ENCODE peak calls at places on chromosomes 16 and 17, in six cellular contexts. D is BE2C, A is progenitor cell of endocrine pancreas, E is AG09319, R is GM10248, P is A549. G is an unnamed sample.

GRCh38 chr16:56860226-56861020 is 4.6 kb upstream of the SLC12A3 start:
- DNase-seq in D (no peak), A (no peak), E (no peak), R (peak; percentile 80), P (no peak), G (no peak)

GRCh38 chr17:28270926-28271325 is 48.1 kb upstream of the TMEM97 start:
- DNase-seq in D (no peak), A (no peak), E (no peak), R (no peak), P (no peak), G (no peak)

GRCh38 chr16:57258910-57259475 is 13.9 kb downstream of the ARL2BP start:
- DNase-seq in D (no peak), A (no peak), E (no peak), R (no peak), P (no peak), G (no peak)

GRCh38 chr17:49986396-49987289 is 8.4 kb downstream of the DLX3 start:
- DNase-seq in D (peak; percentile 1), A (no peak), E (no peak), R (no peak), P (no peak), G (no peak)

GRCh38 chr17:74118504-74118903 is 85.0 kb upstream of the RPL38 start:
- DNase-seq in D (no peak), A (no peak), E (no peak), R (no peak), P (peak; percentile 41), G (no peak)

GRCh38 chr17:142102-142661 is 4.8 kb downstream of the SCGB1C2 start:
- DNase-seq in D (peak; percentile 93), A (peak; percentile 7), E (no peak), R (no peak), P (peak; percentile 49), G (peak; percentile 75)

GRCh38 chr16:47644166-47644565 is 183.0 kb downstream of the PHKB start:
- DNase-seq in D (no peak), A (no peak), E (peak; percentile 8), R (no peak), P (no peak), G (peak; percentile 56)

GRCh38 chr16:14485131-14485551 is 144.9 kb downstream of the PARN start:
- DNase-seq in D (no peak), A (no peak), E (no peak), R (no peak), P (no peak), G (no peak)

GRCh38 chr17:75897076-75898019 is 597 bp upstream of the TRIM65 start:
- DNase-seq in D (no peak), A (no peak), E (no peak), R (no peak), P (no peak), G (no peak)

GRCh38 chr17:50062323-50063243 is 6.7 kb downstream of the ITGA3 start:
- DNase-seq in D (no peak), A (no peak), E (no peak), R (no peak), P (peak; percentile 99), G (no peak)

GRCh38 chr17:76383645-76384221 is 676 bp upstream of the SPHK1 start:
- DNase-seq in D (peak; percentile 59), A (peak; percentile 43), E (no peak), R (peak; percentile 62), P (peak; percentile 88), G (peak; percentile 66)

GRCh38 chr17:71085238-71086033 is 916.1 kb downstream of the KCNJ2 start:
- DNase-seq in D (peak; percentile 66), A (peak; percentile 24), E (no peak), R (no peak), P (peak; percentile 22), G (peak; percentile 1)

GRCh38 chr16:78478267-78478821 is 378.9 kb downstream of the WWOX start:
- DNase-seq in D (no peak), A (no peak), E (no peak), R (no peak), P (peak; percentile 9), G (peak; percentile 51)

GRCh38 chr17:38748329-38749221 is at the start of gene PCGF2:
- DNase-seq in D (peak; percentile 98), A (peak; percentile 82), E (peak; percentile 66), R (no peak), P (peak; percentile 89), G (peak; percentile 90)

GRCh38 chr17:43341705-43342600 is 56.8 kb upstream of the ARL4D start:
- DNase-seq in D (no peak), A (no peak), E (no peak), R (no peak), P (no peak), G (no peak)

GRCh38 chr16:83102336-83102735 is 475.6 kb downstream of the CDH13 start:
- DNase-seq in D (no peak), A (no peak), E (no peak), R (no peak), P (no peak), G (no peak)

GRCh38 chr17:68176770-68177169 is 71.1 kb upstream of the AMZ2 start:
- DNase-seq in D (no peak), A (no peak), E (no peak), R (no peak), P (no peak), G (no peak)

GRCh38 chr17:77049440-77049839 is 91.3 kb upstream of the SEC14L1 start:
- DNase-seq in D (no peak), A (no peak), E (no peak), R (no peak), P (no peak), G (peak; percentile 24)

GRCh38 chr16:54398986-54399385 is 112.4 kb upstream of the IRX3 start:
- DNase-seq in D (no peak), A (no peak), E (no peak), R (no peak), P (no peak), G (no peak)

GRCh38 chr17:35087731-35088646 is 24.5 kb upstream of the RFFL start:
- DNase-seq in D (peak; percentile 42), A (peak; percentile 19), E (no peak), R (no peak), P (no peak), G (no peak)

GRCh38 chr17:73637866-73638265 is 6.4 kb downstream of the SDK2 start:
- DNase-seq in D (no peak), A (no peak), E (no peak), R (no peak), P (no peak), G (no peak)

GRCh38 chr17:61847659-61848058 is 15.7 kb downstream of the BRIP1 start:
- DNase-seq in D (no peak), A (no peak), E (no peak), R (no peak), P (no peak), G (no peak)

GRCh38 chr16:8957509-8958157 is 6.1 kb downstream of the USP7 start:
- DNase-seq in D (no peak), A (no peak), E (no peak), R (no peak), P (no peak), G (no peak)

GRCh38 chr17:36008998-36009665 is 7.8 kb upstream of the CCL15 start:
- DNase-seq in D (peak; percentile 17), A (no peak), E (no peak), R (no peak), P (no peak), G (peak; percentile 0)

GRCh38 chr17:68428498-68429172 is 28.7 kb downstream of the WIPI1 start:
- DNase-seq in D (no peak), A (no peak), E (no peak), R (no peak), P (no peak), G (no peak)

GRCh38 chr17:222172-222571 is 40.7 kb upstream of the DOC2B start:
- DNase-seq in D (no peak), A (no peak), E (no peak), R (no peak), P (no peak), G (no peak)

GRCh38 chr17:62876664-62877411 is 68.7 kb upstream of the MARCHF10 start:
- DNase-seq in D (no peak), A (no peak), E (no peak), R (no peak), P (no peak), G (no peak)

DNA sequence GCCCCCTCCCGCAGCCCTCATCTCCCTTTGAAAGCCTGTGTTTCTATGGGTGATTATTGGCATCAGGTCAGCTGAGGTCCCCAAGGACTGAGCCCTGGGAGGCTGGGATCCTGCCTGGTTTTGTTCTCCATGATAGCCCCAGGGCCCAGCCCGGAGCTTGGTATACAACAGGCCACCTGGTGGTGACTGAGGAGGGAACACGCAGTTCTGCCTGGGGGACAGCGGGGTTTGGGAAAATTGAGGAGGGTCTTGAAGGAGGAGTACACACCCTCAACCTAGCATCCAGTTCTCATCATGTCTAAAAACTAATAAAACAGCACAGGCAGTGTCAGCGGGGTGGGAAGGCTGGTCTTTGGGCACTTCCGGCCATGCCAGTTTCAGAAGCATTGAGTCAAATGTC is 335.1 kb downstream of the CPPED1 start:
- DNase-seq in D (peak; percentile 28), A (no peak), E (no peak), R (no peak), P (no peak), G (no peak)
- TF ChIP-seq CTCF in D (peak; percentile 17), A (peak; percentile 25), E (no peak), R (no peak), P (no peak), G (peak; percentile 21)

GRCh38 chr17:30761058-30761457 is 63.4 kb downstream of the CRLF3 start:
- DNase-seq in D (no peak), A (no peak), E (no peak), R (no peak), P (no peak), G (no peak)
- TF ChIP-seq CTCF in D (no peak), A (no peak), E (no peak), R (no peak), P (no peak), G (no peak)

DNA sequence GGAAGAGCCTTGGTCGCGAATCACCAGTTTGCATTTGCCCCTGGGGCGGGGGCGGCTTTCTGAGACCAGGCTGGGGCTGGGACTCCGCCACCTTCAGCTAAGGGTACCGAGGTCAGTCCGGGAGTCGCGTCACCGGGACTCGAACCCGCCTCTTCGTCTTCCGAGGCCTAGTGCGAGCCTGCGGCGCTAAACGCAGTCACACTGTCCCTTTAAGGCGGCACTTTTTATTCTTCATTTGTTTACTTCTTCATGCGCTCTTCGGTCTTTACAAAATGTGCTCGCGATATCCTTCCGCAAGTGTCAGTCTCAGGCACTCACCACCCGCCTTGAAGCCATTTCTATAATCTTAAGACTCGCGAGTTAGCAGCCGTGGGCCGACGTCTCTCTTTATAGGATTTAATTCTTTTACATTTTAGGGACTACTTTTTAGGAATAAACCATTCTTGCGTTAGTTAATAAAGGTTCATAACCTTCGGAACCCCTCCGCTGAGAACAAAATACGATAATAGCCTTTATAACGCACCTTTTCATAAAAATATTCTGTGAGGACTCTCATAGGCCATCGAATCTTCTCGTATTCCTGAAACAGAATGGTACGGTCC is 593 bp upstream of the HEXIM1 start:
- DNase-seq in D (peak; percentile 81), A (no peak), E (peak; percentile 91), R (peak; percentile 71), P (peak; percentile 83), G (peak; percentile 93)
- TF ChIP-seq CTCF in D (no peak), A (no peak), E (no peak), R (no peak), P (no peak), G (no peak)

DNA sequence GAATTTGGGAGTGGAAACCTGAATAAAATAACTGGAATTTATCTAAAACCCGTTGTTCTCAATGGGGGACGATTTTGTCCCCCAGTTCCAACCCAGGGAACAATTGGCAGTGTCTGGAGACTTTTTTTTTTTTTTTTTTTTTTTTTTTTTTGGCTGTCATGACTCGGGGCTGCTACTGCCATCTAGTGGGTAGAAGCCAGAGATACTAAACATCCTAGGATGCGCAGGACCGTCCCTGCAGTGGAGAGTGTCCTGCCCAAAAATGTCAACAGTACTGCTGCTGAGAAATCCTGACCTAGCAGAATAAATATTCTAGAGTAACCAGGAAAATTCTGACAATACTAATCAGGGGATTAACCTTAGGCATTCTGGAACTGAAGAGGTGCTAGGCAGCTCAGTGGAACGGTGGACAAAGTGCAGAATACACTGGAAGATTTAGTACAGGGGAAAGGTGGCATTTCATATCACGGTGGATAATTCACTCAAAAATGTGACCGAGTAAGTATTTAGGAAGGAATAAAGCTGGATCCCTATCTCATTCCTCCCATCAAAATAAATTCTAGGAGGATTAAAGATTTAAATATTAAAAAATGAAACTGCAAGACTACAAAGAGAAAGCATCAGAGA is 107.6 kb downstream of the SPECC1 start:
- DNase-seq in D (peak; percentile 45), A (peak; percentile 19), E (peak; percentile 22), R (peak; percentile 56), P (peak; percentile 55), G (peak; percentile 60)
- TF ChIP-seq CTCF in D (peak; percentile 61), A (peak; percentile 72), E (peak; percentile 64), R (peak; percentile 54), P (peak; percentile 94), G (peak; percentile 75)